ENCODE peak calls at places on chromosomes 7 and 10, in nine cellular contexts. D is thoracic aorta; O is AG08395; R is substantia nigra; I is stimulated activated CD4-positive, alpha-beta T cell treated with anti-CD3 and anti-CD28 coated beads, Interleukin-4, amount 100 ng/mL, for 1 hour; G is GM10248; V is GM12865; J is PC-9; H is NCI-H748 treated with DMSO at 0.1 percent for 48 hours. M is an unnamed sample.

GRCh38 chr10:788796-789748 is 99.6 kb upstream of the DIP2C start:
- DNase-seq in J (no peak), D (no peak), O (peak), R (peak), G (no peak), I (peak), V (no peak), H (peak), M (peak)

GRCh38 chr10:97465982-97466381 is 20.0 kb downstream of the ZDHHC16 start:
- DNase-seq in V (no peak), D (no peak), I (no peak), J (no peak), H (no peak), R (no peak), G (no peak), O (no peak), M (no peak)

GRCh38 chr10:132417957-132418441 is 21.0 kb downstream of the PWWP2B start:
- DNase-seq in I (no peak), G (no peak), J (no peak), V (no peak), D (no peak), H (no peak), R (no peak), O (no peak), M (no peak)

GRCh38 chr10:70940834-70941568 is 52.6 kb upstream of the PCBD1 start:
- DNase-seq in D (no peak), J (no peak), I (no peak), H (no peak), V (no peak), O (no peak), G (no peak), R (no peak), M (peak)

GRCh38 chr10:129388435-129388834 is 78.6 kb upstream of the MGMT start:
- DNase-seq in J (no peak), O (no peak), R (no peak), G (no peak), I (no peak), D (no peak), V (no peak), H (no peak), M (no peak)

GRCh38 chr10:73414230-73414981 is 548 bp upstream of the ANXA7 start:
- DNase-seq in J (peak), D (no peak), O (no peak), I (no peak), R (no peak), V (no peak), H (peak), G (no peak), M (no peak)

GRCh38 chr10:131785121-131785460 is 115.7 kb upstream of the PPP2R2D start:
- DNase-seq in O (no peak), I (no peak), V (no peak), D (no peak), R (no peak), G (no peak), H (no peak), J (no peak), M (no peak)

GRCh38 chr10:119419931-119420330 is 122.6 kb downstream of the RGS10 start:
- DNase-seq in G (no peak), O (no peak), J (no peak), I (no peak), H (no peak), R (no peak), V (no peak), D (no peak), M (no peak)

GRCh38 chr7:88495901-88496300 is 189.2 kb upstream of the STEAP4 start:
- DNase-seq in O (no peak), V (no peak), D (no peak), I (no peak), G (no peak), H (no peak), R (no peak), J (no peak), M (no peak)

GRCh38 chr10:30728127-30728526 is 98.6 kb upstream of the LYZL2 start:
- DNase-seq in O (no peak), R (no peak), I (no peak), H (no peak), J (no peak), V (no peak), D (no peak), G (no peak), M (no peak)

GRCh38 chr7:27923308-27923980 is 183.5 kb downstream of the TAX1BP1 start:
- DNase-seq in I (no peak), R (no peak), J (no peak), V (no peak), O (peak), D (no peak), G (no peak), H (no peak), M (peak)

GRCh38 chr10:79454259-79454658 is 8.8 kb upstream of the ZCCHC24 start:
- DNase-seq in J (no peak), V (no peak), R (no peak), I (no peak), G (no peak), D (no peak), O (peak), H (no peak), M (no peak)

GRCh38 chr10:133520193-133520738 is 6.9 kb upstream of the CYP2E1 start:
- DNase-seq in R (peak), G (peak), H (no peak), V (peak), D (no peak), I (peak), O (peak), J (no peak), M (peak)

GRCh38 chr10:66238343-66238742 is 687.5 kb upstream of the LRRTM3 start:
- DNase-seq in J (no peak), I (no peak), D (no peak), V (no peak), H (no peak), O (no peak), R (no peak), G (no peak), M (no peak)

GRCh38 chr7:2099036-2099957 is 133.4 kb downstream of the MAD1L1 start:
- DNase-seq in J (no peak), D (no peak), G (no peak), H (no peak), I (peak), R (no peak), O (peak), V (peak), M (no peak)

GRCh38 chr10:17989908-17990767 is 38.4 kb downstream of the SLC39A12 start:
- DNase-seq in G (peak), O (peak), D (no peak), R (no peak), J (peak), H (no peak), V (peak), I (no peak), M (no peak)

GRCh38 chr7:116211006-116211912 is 920 bp downstream of the TES start:
- DNase-seq in I (peak), J (peak), H (peak), V (peak), R (no peak), G (peak), D (peak), O (peak), M (peak)

GRCh38 chr10:124222298-124223000 is 129.1 kb upstream of the CHST15 start:
- DNase-seq in J (no peak), R (no peak), V (peak), G (no peak), O (no peak), D (no peak), H (no peak), I (no peak), M (no peak)

GRCh38 chr10:17802350-17802749 is 6.8 kb upstream of the MRC1 start:
- DNase-seq in H (no peak), J (no peak), O (no peak), G (no peak), V (no peak), D (no peak), I (no peak), R (no peak), M (no peak)

GRCh38 chr10:112057072-112057471 is 126.5 kb downstream of the GPAM start:
- DNase-seq in G (no peak), V (no peak), O (no peak), I (no peak), R (no peak), J (no peak), H (no peak), D (no peak), M (no peak)

GRCh38 chr10:129937351-129937751 is 26.7 kb downstream of the EBF3 start:
- DNase-seq in J (no peak), H (no peak), I (no peak), V (no peak), D (no peak), O (no peak), R (no peak), G (no peak), M (no peak)

GRCh38 chr7:131369354-131369753 is 41.7 kb downstream of the MKLN1 start:
- DNase-seq in R (no peak), O (no peak), H (no peak), D (no peak), G (no peak), I (no peak), J (no peak), V (no peak), M (no peak)

GRCh38 chr7:141328290-141328689 is 222.9 kb upstream of the AGK start:
- DNase-seq in H (no peak), V (peak), R (no peak), D (no peak), J (no peak), I (no peak), O (no peak), G (no peak), M (no peak)

GRCh38 chr7:131480384-131481315 is 75.8 kb downstream of the PODXL start:
- DNase-seq in G (no peak), H (no peak), D (no peak), R (no peak), O (peak), I (no peak), V (no peak), J (no peak), M (no peak)

GRCh38 chr7:158740657-158741293 is 36.2 kb upstream of the NCAPG2 start:
- DNase-seq in R (no peak), G (no peak), D (no peak), J (peak), V (no peak), I (no peak), O (peak), H (no peak), M (no peak)

GRCh38 chr10:94104316-94105060 is 110.8 kb downstream of the PLCE1 start:
- DNase-seq in R (no peak), H (no peak), I (no peak), J (no peak), O (no peak), D (no peak), G (no peak), V (no peak), M (no peak)

GRCh38 chr7:158075633-158076001 is 512.0 kb downstream of the PTPRN2 start:
- DNase-seq in O (no peak), H (no peak), J (no peak), I (no peak), D (no peak), G (no peak), R (no peak), V (no peak), M (no peak)

GRCh38 chr10:114491933-114492332 is 87.6 kb upstream of the AFAP1L2 start:
- DNase-seq in I (no peak), V (no peak), G (no peak), D (no peak), O (no peak), H (no peak), J (no peak), R (no peak), M (peak)

GRCh38 chr7:144027974-144028373 is 20.8 kb upstream of the OR2A5 start:
- DNase-seq in J (no peak), D (no peak), I (no peak), R (no peak), O (no peak), H (no peak), V (no peak), G (no peak), M (no peak)

GRCh38 chr10:24974978-24975377 is 22.6 kb upstream of the PRTFDC1 start:
- DNase-seq in H (no peak), I (no peak), G (no peak), R (no peak), D (no peak), J (no peak), V (no peak), O (peak), M (peak)

GRCh38 chr7:24728503-24729364 is 28.5 kb downstream of the GSDME start:
- DNase-seq in D (no peak), J (no peak), R (no peak), G (no peak), O (peak), V (peak), I (peak), H (no peak), M (no peak)

GRCh38 chr10:51706225-51706624 is 6.8 kb upstream of the CSTF2T start:
- DNase-seq in O (peak), I (no peak), G (no peak), H (no peak), D (peak), J (no peak), V (no peak), R (no peak), M (peak)

GRCh38 chr7:149144996-149145850 is 2.0 kb upstream of the ZNF398 start:
- DNase-seq in H (no peak), G (no peak), V (no peak), O (no peak), R (no peak), J (peak), D (no peak), I (no peak), M (no peak)